ENCODE peak calls at places on chromosome 9, in four cellular contexts. One of them, this sample, is unnamed.

GRCh38 chr9:108850293-108850897 is 5.4 kb downstream of the ACTL7B start:
- DNase-seq in HepG2: peak; percentile 44
- DNase-seq in H1: no peak
- DNase-seq in K562: no peak
- DNase-seq in this sample: no peak

GRCh38 chr9:119500072-119500771 is 131.0 kb upstream of the BRINP1 start:
- DNase-seq in HepG2: no peak
- DNase-seq in H1: no peak
- DNase-seq in K562: no peak
- DNase-seq in this sample: no peak

GRCh38 chr9:111037744-111038335 is 430 bp downstream of the LPAR1 start:
- DNase-seq in HepG2: peak; percentile 6
- DNase-seq in H1: no peak
- DNase-seq in K562: no peak
- DNase-seq in this sample: peak; percentile 43

GRCh38 chr9:81671880-81672280 is 17.5 kb downstream of the TLE1 start:
- DNase-seq in HepG2: no peak
- DNase-seq in H1: no peak
- DNase-seq in K562: no peak
- DNase-seq in this sample: no peak

GRCh38 chr9:107684224-107684623 is 194.7 kb upstream of the KLF4 start:
- DNase-seq in HepG2: no peak
- DNase-seq in H1: no peak
- DNase-seq in K562: no peak
- DNase-seq in this sample: no peak

GRCh38 chr9:95035846-95036245 is 281.7 kb downstream of the FANCC start:
- DNase-seq in HepG2: no peak
- DNase-seq in H1: no peak
- DNase-seq in K562: no peak
- DNase-seq in this sample: no peak

GRCh38 chr9:134319306-134320194 is 6.7 kb upstream of the RXRA start:
- DNase-seq in HepG2: no peak
- DNase-seq in H1: no peak
- DNase-seq in K562: no peak
- DNase-seq in this sample: no peak

GRCh38 chr9:128901379-128901778 is 19.4 kb upstream of the PHYHD1 start:
- DNase-seq in HepG2: no peak
- DNase-seq in H1: no peak
- DNase-seq in K562: no peak
- DNase-seq in this sample: no peak

GRCh38 chr9:33435821-33436277 is 11.5 kb downstream of the AQP3 start:
- DNase-seq in HepG2: no peak
- DNase-seq in H1: no peak
- DNase-seq in K562: no peak
- DNase-seq in this sample: no peak

GRCh38 chr9:89597711-89598707 is 6.8 kb upstream of the GADD45G start:
- DNase-seq in HepG2: peak; percentile 46
- DNase-seq in H1: no peak
- DNase-seq in K562: peak; percentile 25
- DNase-seq in this sample: peak; percentile 24

GRCh38 chr9:99140685-99141314 is 35.9 kb downstream of the TGFBR1 start:
- DNase-seq in HepG2: peak; percentile 35
- DNase-seq in H1: peak; percentile 21
- DNase-seq in K562: peak; percentile 60
- DNase-seq in this sample: peak; percentile 44
- TF ChIP-seq RNF2 in HepG2: no peak
- TF ChIP-seq RNF2 in H1: no peak
- TF ChIP-seq RNF2 in K562: no peak
- TF ChIP-seq RNF2 in this sample: no peak

DNA sequence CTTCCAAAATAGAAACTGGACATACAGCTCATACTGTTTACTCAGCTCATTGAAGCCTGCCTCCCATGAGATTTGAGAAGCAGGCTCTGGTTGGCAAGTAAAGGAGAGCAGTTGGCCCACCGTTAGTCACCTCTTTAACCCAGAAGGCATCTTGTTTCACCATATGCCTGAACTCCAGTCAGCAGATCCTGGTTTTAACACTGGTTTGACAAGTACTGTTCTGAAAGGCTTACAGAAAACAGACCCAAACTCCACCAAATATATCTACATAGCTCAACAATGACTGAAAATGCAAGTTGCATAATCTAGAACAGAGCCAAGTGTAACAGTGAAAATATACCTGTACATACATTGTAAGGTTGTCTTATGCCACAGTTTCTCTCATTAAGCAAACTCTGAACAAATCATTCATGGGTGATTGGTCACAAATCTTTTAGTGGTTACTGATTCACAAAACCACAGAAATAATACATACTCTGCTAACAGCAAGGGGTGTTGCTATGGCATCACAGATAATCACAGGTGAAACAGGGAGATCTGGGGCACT is 198.8 kb downstream of the BNC2 start:
- DNase-seq in HepG2: no peak
- DNase-seq in H1: no peak
- DNase-seq in K562: no peak
- DNase-seq in this sample: no peak
- TF ChIP-seq HDAC2 in HepG2: no peak
- TF ChIP-seq HDAC2 in H1: no peak
- TF ChIP-seq HDAC2 in K562: no peak
- TF ChIP-seq HDAC2 in this sample: no peak

GRCh38 chr9:22238809-22239684 is 207.6 kb upstream of the DMRTA1 start:
- DNase-seq in HepG2: peak; percentile 40
- DNase-seq in H1: no peak
- DNase-seq in K562: no peak
- DNase-seq in this sample: peak; percentile 7
- TF ChIP-seq RNF2 in HepG2: no peak
- TF ChIP-seq RNF2 in H1: no peak
- TF ChIP-seq RNF2 in K562: no peak
- TF ChIP-seq RNF2 in this sample: no peak

GRCh38 chr9:123424552-123425225 is 68.7 kb downstream of the CRB2 start:
- DNase-seq in HepG2: no peak
- DNase-seq in H1: no peak
- DNase-seq in K562: no peak
- DNase-seq in this sample: no peak

GRCh38 chr9:123425261-123425821 is 69.3 kb downstream of the CRB2 start:
- DNase-seq in HepG2: no peak
- DNase-seq in H1: no peak
- DNase-seq in K562: no peak
- DNase-seq in this sample: no peak

GRCh38 chr9:123424131-123424530 is 68.1 kb downstream of the CRB2 start:
- DNase-seq in HepG2: no peak
- DNase-seq in H1: no peak
- DNase-seq in K562: no peak
- DNase-seq in this sample: no peak

GRCh38 chr9:123425836-123426365 is 69.9 kb downstream of the CRB2 start:
- DNase-seq in HepG2: no peak
- DNase-seq in H1: no peak
- DNase-seq in K562: no peak
- DNase-seq in this sample: no peak

GRCh38 chr9:123426406-123426805 is 70.4 kb downstream of the CRB2 start:
- DNase-seq in HepG2: no peak
- DNase-seq in H1: no peak
- DNase-seq in K562: no peak
- DNase-seq in this sample: no peak
- TF ChIP-seq HDAC2 in HepG2: no peak
- TF ChIP-seq HDAC2 in H1: no peak
- TF ChIP-seq HDAC2 in K562: no peak
- TF ChIP-seq HDAC2 in this sample: no peak

GRCh38 chr9:6955251-6955921 is 197.6 kb downstream of the KDM4C start:
- DNase-seq in HepG2: peak; percentile 95
- DNase-seq in H1: no peak
- DNase-seq in K562: no peak
- DNase-seq in this sample: no peak
- TF ChIP-seq RNF2 in HepG2: no peak
- TF ChIP-seq RNF2 in H1: no peak
- TF ChIP-seq RNF2 in K562: no peak
- TF ChIP-seq RNF2 in this sample: no peak

GRCh38 chr9:87381050-87381711 is 116.5 kb upstream of the DAPK1 start:
- DNase-seq in HepG2: peak; percentile 16
- DNase-seq in H1: no peak
- DNase-seq in K562: no peak
- DNase-seq in this sample: no peak
- TF ChIP-seq HDAC2 in HepG2: no peak
- TF ChIP-seq HDAC2 in H1: no peak
- TF ChIP-seq HDAC2 in K562: no peak
- TF ChIP-seq HDAC2 in this sample: no peak

DNA sequence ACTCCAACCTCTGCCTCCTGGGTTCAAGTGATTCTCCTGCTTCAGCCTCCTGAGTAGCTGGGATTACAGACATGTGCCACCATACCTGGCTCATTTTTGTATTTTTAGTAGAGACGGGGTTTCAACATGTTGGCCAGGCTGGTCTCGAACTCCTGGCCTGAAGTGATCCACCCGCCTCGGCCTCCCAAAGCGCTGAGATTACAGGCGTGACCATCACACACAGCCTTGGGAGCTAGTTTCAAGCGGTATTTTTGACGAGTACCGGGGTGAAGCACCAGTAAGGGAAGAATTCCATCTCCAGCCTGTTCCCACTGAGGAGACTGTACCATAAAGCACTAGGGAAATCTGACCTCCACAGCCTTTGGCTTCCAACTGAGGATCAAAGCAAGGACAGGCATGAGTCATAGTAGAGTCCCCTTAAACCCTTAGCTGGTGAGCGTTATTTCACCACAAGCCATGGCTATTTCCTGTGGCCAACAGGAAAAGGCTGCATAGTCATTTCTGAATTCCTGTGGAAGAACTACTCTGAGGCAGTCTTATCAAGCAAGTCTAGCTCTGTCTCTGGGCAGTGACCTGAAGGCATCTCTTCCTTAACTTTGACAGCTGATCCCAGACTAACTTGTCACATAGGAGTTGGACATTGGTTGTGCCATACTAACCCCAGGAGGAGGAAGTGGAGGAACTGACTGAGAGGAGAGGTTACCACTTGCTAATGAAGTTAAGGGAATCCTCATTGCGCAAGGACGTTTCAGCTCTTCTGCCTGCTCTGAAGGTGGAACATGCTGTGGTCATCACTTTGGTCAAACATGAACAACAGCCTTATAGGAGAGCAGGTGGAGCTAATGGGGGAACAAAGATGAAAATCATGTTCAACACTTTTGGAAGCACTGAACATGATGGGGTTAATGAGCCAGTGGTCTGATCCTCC is 85.8 kb upstream of the DMRT1 start:
- DNase-seq in HepG2: peak; percentile 93
- DNase-seq in H1: no peak
- DNase-seq in K562: no peak
- DNase-seq in this sample: peak; percentile 43
- TF ChIP-seq RNF2 in HepG2: no peak
- TF ChIP-seq RNF2 in H1: no peak
- TF ChIP-seq RNF2 in K562: no peak
- TF ChIP-seq RNF2 in this sample: no peak

GRCh38 chr9:470795-471194 is 256.1 kb downstream of the DOCK8 start:
- DNase-seq in HepG2: no peak
- DNase-seq in H1: no peak
- DNase-seq in K562: no peak
- DNase-seq in this sample: no peak

GRCh38 chr9:470041-470781 is 255.5 kb downstream of the DOCK8 start:
- DNase-seq in HepG2: peak; percentile 81
- DNase-seq in H1: peak; percentile 69
- DNase-seq in K562: peak; percentile 86
- DNase-seq in this sample: peak; percentile 79

GRCh38 chr9:466749-467148 is 252.1 kb downstream of the DOCK8 start:
- DNase-seq in HepG2: no peak
- DNase-seq in H1: no peak
- DNase-seq in K562: no peak
- DNase-seq in this sample: no peak

GRCh38 chr9:469672-470040 is 255.0 kb downstream of the DOCK8 start:
- DNase-seq in HepG2: no peak
- DNase-seq in H1: no peak
- DNase-seq in K562: no peak
- DNase-seq in this sample: no peak

GRCh38 chr9:468766-469496 is 254.3 kb downstream of the DOCK8 start:
- DNase-seq in HepG2: no peak
- DNase-seq in H1: no peak
- DNase-seq in K562: no peak
- DNase-seq in this sample: no peak
- TF ChIP-seq HDAC2 in HepG2: no peak
- TF ChIP-seq HDAC2 in H1: no peak
- TF ChIP-seq HDAC2 in K562: no peak
- TF ChIP-seq HDAC2 in this sample: no peak

GRCh38 chr9:87392091-87392490 is 105.6 kb upstream of the DAPK1 start:
- DNase-seq in HepG2: no peak
- DNase-seq in H1: no peak
- DNase-seq in K562: no peak
- DNase-seq in this sample: no peak
- TF ChIP-seq RNF2 in HepG2: no peak
- TF ChIP-seq RNF2 in H1: no peak
- TF ChIP-seq RNF2 in K562: no peak
- TF ChIP-seq RNF2 in this sample: no peak

DNA sequence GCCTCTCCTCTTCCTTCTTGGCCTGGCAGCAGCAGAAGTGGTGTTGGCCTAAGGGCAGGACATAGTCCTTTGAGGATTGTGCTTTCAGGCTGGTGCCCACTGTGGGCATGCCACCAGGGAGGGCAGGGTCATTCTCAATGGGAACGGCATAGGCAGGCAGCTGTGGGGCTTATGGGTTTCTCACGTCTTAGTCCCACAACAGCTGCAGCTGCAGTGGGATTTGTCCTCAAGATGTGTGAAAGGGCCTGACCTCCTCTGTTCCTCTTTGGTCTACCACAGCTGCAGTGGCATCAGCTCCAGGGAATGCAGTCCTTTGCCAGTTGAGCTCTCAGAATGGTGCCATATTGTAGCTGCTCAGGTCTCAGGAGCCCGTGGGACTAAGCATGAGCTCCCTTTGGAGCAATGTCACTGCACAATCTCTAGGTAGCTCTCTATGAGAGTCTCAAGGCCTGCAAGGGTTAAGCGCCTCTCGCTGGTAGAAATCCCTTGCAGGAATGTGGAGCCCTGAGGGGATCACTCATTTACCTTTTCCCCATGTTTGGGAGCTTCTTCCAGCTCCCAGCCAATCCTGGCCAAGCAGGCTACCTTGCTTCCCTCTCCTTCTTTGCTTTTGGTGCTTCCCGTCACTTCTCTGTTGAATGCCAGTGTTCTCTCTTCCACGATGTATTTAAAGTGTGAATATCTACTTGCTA is 104.8 kb downstream of the GNA14 start:
- DNase-seq in HepG2: no peak
- DNase-seq in H1: no peak
- DNase-seq in K562: no peak
- DNase-seq in this sample: no peak
- TF ChIP-seq HDAC2 in HepG2: no peak
- TF ChIP-seq HDAC2 in H1: no peak
- TF ChIP-seq HDAC2 in K562: no peak
- TF ChIP-seq HDAC2 in this sample: no peak